ENCODE peak calls at places on chromosome 9, in ten cellular contexts. T is PC-9, I is cardiac muscle cell, J is esophagus squamous epithelium, H is prostate gland, K is colonic mucosa, X is IMR-90, Q is neural progenitor cell, B is neuronal stem cell, U is Peyer's patch. L is an unnamed sample.

GRCh38 chr9:77498891-77499290 is 149.2 kb downstream of the GNA14 start:
- DNase-seq in T (no peak), I (no peak), J (no peak), H (no peak), K (no peak), X (no peak), Q (no peak), B (no peak), U (no peak), L (no peak)

GRCh38 chr9:78539904-78540303 is 243.0 kb downstream of the PSAT1 start:
- DNase-seq in T (peak; percentile 3), I (no peak), J (no peak), H (peak; percentile 8), K (no peak), X (peak; percentile 77), Q (no peak), B (no peak), U (no peak), L (peak; percentile 80)

GRCh38 chr9:36893148-36893547 is 140.9 kb downstream of the PAX5 start:
- DNase-seq in T (no peak), I (no peak), J (no peak), H (no peak), K (no peak), X (no peak), Q (no peak), B (no peak), U (peak; percentile 13), L (no peak)

GRCh38 chr9:127505396-127506116 is 54.2 kb downstream of the LRSAM1 start:
- DNase-seq in T (peak; percentile 61), I (peak; percentile 47), J (no peak), H (no peak), K (no peak), X (no peak), Q (peak; percentile 72), B (no peak), U (no peak), L (peak; percentile 51)

GRCh38 chr9:124269556-124269955 is 11.8 kb downstream of the NEK6 start:
- DNase-seq in T (no peak), I (no peak), J (no peak), H (no peak), K (no peak), X (no peak), Q (no peak), B (no peak), U (no peak), L (no peak)

GRCh38 chr9:17876687-17877086 is 297.8 kb downstream of the SH3GL2 start:
- DNase-seq in T (no peak), I (no peak), J (no peak), H (no peak), K (no peak), X (no peak), Q (no peak), B (no peak), U (no peak), L (no peak)

GRCh38 chr9:96686638-96687335 is 31.7 kb upstream of the PRXL2C start:
- DNase-seq in T (peak; percentile 91), I (peak; percentile 82), J (peak; percentile 4), H (peak; percentile 68), K (peak; percentile 76), X (peak; percentile 57), Q (peak; percentile 71), B (peak; percentile 56), U (peak; percentile 73), L (peak; percentile 25)

GRCh38 chr9:88387035-88387732 is 1.1 kb upstream of the SPIN1 start:
- DNase-seq in T (peak; percentile 43), I (peak; percentile 38), J (no peak), H (peak; percentile 33), K (peak; percentile 76), X (peak; percentile 55), Q (peak; percentile 51), B (no peak), U (peak; percentile 83), L (peak; percentile 45)

GRCh38 chr9:98083059-98083458 is 26.5 kb downstream of the NANS start:
- DNase-seq in T (no peak), I (no peak), J (no peak), H (no peak), K (no peak), X (peak; percentile 46), Q (no peak), B (no peak), U (no peak), L (no peak)

GRCh38 chr9:37053684-37054512 is 19.8 kb upstream of the PAX5 start:
- DNase-seq in T (no peak), I (no peak), J (no peak), H (no peak), K (no peak), X (no peak), Q (peak; percentile 58), B (no peak), U (no peak), L (no peak)

GRCh38 chr9:37430841-37431597 is 8.5 kb downstream of the GRHPR start:
- DNase-seq in T (no peak), I (no peak), J (no peak), H (no peak), K (no peak), X (no peak), Q (peak; percentile 73), B (no peak), U (no peak), L (no peak)

GRCh38 chr9:72557549-72557948 is 36.1 kb downstream of the TMC1 start:
- DNase-seq in T (peak; percentile 77), I (no peak), J (no peak), H (no peak), K (no peak), X (peak; percentile 97), Q (no peak), B (no peak), U (no peak), L (peak; percentile 76)

DNA sequence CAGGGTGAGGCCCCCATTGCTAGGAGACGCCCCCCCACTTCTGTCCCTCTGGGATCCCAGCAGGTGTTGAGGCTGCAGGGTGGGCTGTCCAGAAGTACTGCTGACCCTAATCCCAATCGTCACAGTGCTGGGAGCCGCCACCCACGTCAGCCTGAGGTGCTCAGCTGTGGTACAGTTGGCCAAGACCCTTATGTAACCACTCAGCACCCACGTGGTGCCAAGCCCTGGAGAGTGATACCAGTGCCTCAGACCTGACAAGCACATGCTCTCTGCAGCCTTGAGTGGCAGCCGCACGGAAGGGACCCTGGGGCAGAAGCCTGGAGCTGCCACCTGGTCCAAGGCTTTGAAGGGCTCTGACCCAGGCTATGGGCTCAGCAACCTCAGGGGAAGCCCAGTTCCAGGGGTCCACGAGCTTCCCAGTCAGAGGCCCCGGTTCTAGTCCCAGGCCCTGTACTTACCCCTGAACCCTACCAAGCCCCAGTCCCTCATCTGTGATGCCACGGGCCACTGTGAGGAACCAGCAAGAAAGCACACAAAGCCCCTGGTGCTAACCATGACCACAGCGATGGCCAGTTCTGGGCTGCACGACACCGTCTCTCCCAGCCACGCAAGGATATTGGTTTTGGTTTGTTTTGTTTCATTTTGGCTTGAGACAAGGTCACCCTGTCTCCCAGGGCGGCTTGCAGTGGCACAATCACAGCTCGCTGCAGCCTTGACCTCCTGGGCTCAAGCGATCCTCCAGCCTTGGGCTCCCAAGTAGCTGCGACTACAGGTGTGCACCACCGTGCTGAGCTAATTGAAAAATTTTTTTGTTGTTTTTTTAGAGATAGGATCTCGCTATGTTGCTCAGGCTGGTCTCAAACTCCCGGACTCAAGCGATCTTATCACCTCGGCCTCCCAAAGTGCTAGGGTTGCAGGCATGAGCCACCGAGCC is 50.7 kb downstream of the DBH start:
- DNase-seq in T (no peak), I (no peak), J (no peak), H (no peak), K (no peak), X (no peak), Q (no peak), B (no peak), U (no peak), L (no peak)
- H3K4me1 ChIP-seq in T (peaks cover 24% of the 10 kb centered on the region), I (peaks cover 17% of the 10 kb centered on the region), J (no peaks in the 10 kb centered on the region), H (no peaks in the 10 kb centered on the region), K (no peaks in the 10 kb centered on the region), X (no peaks in the 10 kb centered on the region), Q (no peaks in the 10 kb centered on the region), B (peaks cover 2% of the 10 kb centered on the region), U (no peaks in the 10 kb centered on the region), L (no peaks in the 10 kb centered on the region)

DNA sequence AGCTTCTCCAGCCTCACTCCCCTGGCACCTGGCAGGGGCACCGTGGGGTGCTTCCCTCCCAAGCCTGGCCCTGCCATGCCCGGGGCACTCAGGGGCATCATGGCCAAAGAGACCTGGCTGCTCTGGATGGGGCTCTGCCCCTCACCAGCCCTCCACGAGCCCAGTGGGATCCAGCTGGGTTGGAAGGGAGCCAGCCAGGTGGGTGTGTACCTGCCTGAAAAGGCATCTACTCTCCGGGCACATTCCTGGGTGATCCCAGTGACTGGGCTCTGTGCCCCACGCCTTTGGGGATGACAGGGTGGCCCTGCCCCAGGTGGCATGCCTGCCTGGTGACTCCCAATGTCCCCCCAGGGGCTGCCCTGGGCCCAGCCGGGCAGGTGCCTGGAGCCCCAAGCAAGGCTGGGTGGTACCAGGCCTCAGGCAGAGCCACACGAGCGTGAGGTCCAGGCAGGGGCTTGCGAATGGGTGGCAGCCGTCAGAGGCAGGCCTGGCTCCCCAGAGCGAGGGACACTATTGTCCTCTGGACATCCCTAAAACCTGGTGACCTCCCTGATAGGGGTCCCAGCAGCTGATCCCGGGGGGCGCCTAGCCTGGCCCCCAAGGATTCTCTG is 777 bp downstream of the GPSM1 start:
- DNase-seq in T (peak; percentile 94), I (peak; percentile 24), J (no peak), H (no peak), K (no peak), X (no peak), Q (no peak), B (no peak), U (no peak), L (no peak)
- H3K4me3 ChIP-seq in T (peak overlapping the region; percentile 46), I (peak overlapping the region; percentile 81), J (peak overlapping the region; percentile 65), H (peak overlapping the region; percentile 51), K (peak overlapping the region; percentile 45), X (peak overlapping the region; percentile 96), Q (peak overlapping the region; percentile 65), B (peak overlapping the region; percentile 88), U (peak overlapping the region; percentile 58), L (peak overlapping the region; percentile 84)

DNA sequence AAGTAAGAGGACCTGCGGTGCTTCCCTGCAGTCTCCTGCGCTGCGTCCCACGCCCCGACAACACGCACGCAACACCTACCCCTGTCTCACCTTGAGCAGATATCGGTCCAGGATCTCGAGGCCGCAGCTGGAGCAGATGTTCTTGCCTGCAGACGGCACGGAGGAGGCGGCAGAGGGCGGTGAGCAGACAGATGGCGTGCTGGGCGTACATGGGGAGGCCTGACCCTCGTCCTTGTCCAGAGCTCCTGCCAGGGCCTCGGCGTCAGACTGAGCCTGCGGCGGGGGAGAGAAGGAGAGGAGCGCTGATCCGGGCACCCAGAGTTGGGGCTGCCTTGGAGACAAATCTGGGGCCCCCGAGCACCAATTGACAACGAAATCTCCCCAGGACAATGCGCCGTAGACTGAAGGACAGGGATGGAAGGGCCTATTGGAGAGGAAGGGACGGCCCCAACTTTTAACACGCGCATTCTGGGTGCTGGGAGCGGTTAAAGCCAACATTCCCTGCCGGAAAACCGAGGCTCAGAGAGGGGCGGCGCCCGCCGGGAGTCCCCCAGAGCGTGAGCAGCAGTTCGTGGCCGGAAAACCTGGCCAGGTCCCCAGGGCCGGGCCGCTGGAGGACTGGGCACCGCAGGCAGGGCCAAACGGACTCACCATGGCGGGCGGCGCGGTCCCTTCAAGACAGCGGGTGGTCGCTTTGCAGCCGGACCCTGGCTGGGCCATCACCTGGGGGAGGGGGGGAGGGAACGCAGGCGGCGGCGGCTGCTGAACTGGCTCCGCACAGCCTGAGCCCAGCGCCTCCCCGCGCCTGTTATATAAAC is 1.8 kb downstream of the LHX6 start:
- DNase-seq in T (no peak), I (peak; percentile 15), J (no peak), H (no peak), K (no peak), X (no peak), Q (peak; percentile 84), B (no peak), U (no peak), L (no peak)
- H3K27me3 ChIP-seq in T (peaks cover 33% of the 10 kb centered on the region), I (peaks cover 100% of the 10 kb centered on the region), J (peaks cover 32% of the 10 kb centered on the region), H (peaks cover 30% of the 10 kb centered on the region), K (peaks cover 80% of the 10 kb centered on the region), X (peaks cover 94% of the 10 kb centered on the region), Q (peaks cover 100% of the 10 kb centered on the region), B (peaks cover 56% of the 10 kb centered on the region), U (peaks cover 46% of the 10 kb centered on the region), L (no peaks in the 10 kb centered on the region)

GRCh38 chr9:93278164-93278563 is 94.2 kb downstream of the WNK2 start:
- DNase-seq in T (no peak), I (no peak), J (no peak), H (no peak), K (peak; percentile 10), X (no peak), Q (no peak), B (no peak), U (no peak), L (no peak)
- H3K4me1 ChIP-seq in T (peaks cover 18% of the 10 kb centered on the region), I (peaks cover 4% of the 10 kb centered on the region), J (no peaks in the 10 kb centered on the region), H (no peaks in the 10 kb centered on the region), K (no peaks in the 10 kb centered on the region), X (no peaks in the 10 kb centered on the region), Q (no peaks in the 10 kb centered on the region), B (no peaks in the 10 kb centered on the region), U (no peaks in the 10 kb centered on the region), L (no peaks in the 10 kb centered on the region)